ENCODE peak calls at places on chromosome 13, in five cellular contexts. M is mammary epithelial cell, D is right lobe of liver, N is mesenchymal stem cell, L is neuronal stem cell. Q is an unnamed sample.

GRCh38 chr13:36345438-36346221 is 564 bp downstream of the SPART start:
- DNase-seq in M (peak), D (peak), N (peak), L (peak), Q (peak)

GRCh38 chr13:39874331-39875055 is 219.0 kb downstream of the COG6 start:
- DNase-seq in M (no peak), D (no peak), N (no peak), L (no peak), Q (no peak)

GRCh38 chr13:24381539-24382265 is 72.3 kb downstream of the C1QTNF9 start:
- DNase-seq in M (no peak), D (no peak), N (no peak), L (no peak), Q (no peak)

GRCh38 chr13:31898383-31899071 is 133.0 kb upstream of the FRY start:
- DNase-seq in M (no peak), D (no peak), N (no peak), L (no peak), Q (no peak)

GRCh38 chr13:42814868-42815267 is 33.5 kb downstream of the FAM216B start:
- DNase-seq in M (peak), D (no peak), N (peak), L (no peak), Q (no peak)

GRCh38 chr13:75399168-75399878 is 82.6 kb downstream of the TBC1D4 start:
- DNase-seq in M (no peak), D (no peak), N (no peak), L (no peak), Q (no peak)

GRCh38 chr13:29428310-29428991 is 167.0 kb downstream of the SLC7A1 start:
- DNase-seq in M (peak), D (no peak), N (peak), L (peak), Q (no peak)

GRCh38 chr13:30463820-30464495 is 1.8 kb downstream of the HMGB1 start:
- DNase-seq in M (peak), D (peak), N (peak), L (no peak), Q (peak)

GRCh38 chr13:19632915-19633339 is 532 bp upstream of the MPHOSPH8 start:
- DNase-seq in M (no peak), D (no peak), N (no peak), L (no peak), Q (no peak)

GRCh38 chr13:40158218-40158617 is 502.8 kb downstream of the COG6 start:
- DNase-seq in M (peak), D (no peak), N (no peak), L (no peak), Q (no peak)

GRCh38 chr13:49683489-49683888 is 7.8 kb downstream of the EBPL start:
- DNase-seq in M (no peak), D (no peak), N (no peak), L (no peak), Q (no peak)

GRCh38 chr13:48575014-48575413 is 42.1 kb upstream of the RCBTB2 start:
- DNase-seq in M (no peak), D (no peak), N (no peak), L (no peak), Q (no peak)

GRCh38 chr13:35917942-35918645 is 213.1 kb downstream of the DCLK1 start:
- DNase-seq in M (no peak), D (no peak), N (no peak), L (no peak), Q (no peak)

GRCh38 chr13:114128624-114129522 is 3.5 kb downstream of the RASA3 start:
- DNase-seq in M (no peak), D (peak), N (peak), L (no peak), Q (no peak)

GRCh38 chr13:33004454-33004853 is 11.8 kb upstream of the KL start:
- DNase-seq in M (no peak), D (no peak), N (peak), L (no peak), Q (no peak)

GRCh38 chr13:74891610-74892009 is 590.4 kb downstream of the TBC1D4 start:
- DNase-seq in M (peak), D (no peak), N (peak), L (no peak), Q (no peak)

GRCh38 chr13:44573790-44574465 is 2.2 kb downstream of the TSC22D1 start:
- DNase-seq in M (peak), D (no peak), N (peak), L (no peak), Q (peak)

GRCh38 chr13:106522112-106522511 is 13.3 kb downstream of the EFNB2 start:
- DNase-seq in M (peak), D (no peak), N (no peak), L (no peak), Q (no peak)

GRCh38 chr13:75129331-75129730 is 352.6 kb downstream of the TBC1D4 start:
- DNase-seq in M (peak), D (no peak), N (no peak), L (no peak), Q (no peak)

GRCh38 chr13:47226516-47226915 is 329.7 kb upstream of the HTR2A start:
- DNase-seq in M (peak), D (no peak), N (peak), L (no peak), Q (no peak)

GRCh38 chr13:31282741-31283455 is 83.1 kb downstream of the B3GLCT start:
- DNase-seq in M (peak), D (no peak), N (peak), L (no peak), Q (no peak)

GRCh38 chr13:40586886-40587285 is 79.6 kb downstream of the FOXO1 start:
- DNase-seq in M (no peak), D (no peak), N (no peak), L (no peak), Q (no peak)

GRCh38 chr13:92807343-92807742 is 419.3 kb upstream of the GPC6 start:
- DNase-seq in M (no peak), D (no peak), N (no peak), L (no peak), Q (no peak)

GRCh38 chr13:51542358-51542972 is 41.8 kb upstream of the WDFY2 start:
- DNase-seq in M (no peak), D (no peak), N (peak), L (no peak), Q (no peak)

GRCh38 chr13:88063741-88064140 is 392.6 kb downstream of the SLITRK5 start:
- DNase-seq in M (no peak), D (no peak), N (no peak), L (no peak), Q (no peak)

GRCh38 chr13:101917833-101918755 is 465.6 kb downstream of the ITGBL1 start:
- DNase-seq in M (no peak), D (no peak), N (no peak), L (no peak), Q (no peak)

GRCh38 chr13:41678320-41678719 is 221.0 kb downstream of the RGCC start:
- DNase-seq in M (no peak), D (no peak), N (no peak), L (no peak), Q (no peak)

GRCh38 chr13:56900549-56901279 is 240.0 kb upstream of the PRR20A start:
- DNase-seq in M (no peak), D (no peak), N (no peak), L (no peak), Q (no peak)

GRCh38 chr13:20272104-20272503 is 40.0 kb upstream of the GJB6 start:
- DNase-seq in M (no peak), D (no peak), N (no peak), L (no peak), Q (no peak)

GRCh38 chr13:42361701-42362100 is 89.7 kb downstream of the AKAP11 start:
- DNase-seq in M (no peak), D (no peak), N (peak), L (no peak), Q (no peak)

GRCh38 chr13:46682015-46682414 is 114.9 kb downstream of the ESD start:
- DNase-seq in M (no peak), D (no peak), N (no peak), L (no peak), Q (no peak)

GRCh38 chr13:85896516-85897450 is 97.6 kb upstream of the SLITRK6 start:
- DNase-seq in M (peak), D (no peak), N (peak), L (no peak), Q (no peak)

GRCh38 chr13:106362637-106363036 is 172.8 kb downstream of the EFNB2 start:
- DNase-seq in M (peak), D (no peak), N (no peak), L (no peak), Q (no peak)

GRCh38 chr13:36190771-36191170 is 23.6 kb downstream of the SOHLH2 start:
- DNase-seq in M (no peak), D (no peak), N (no peak), L (no peak), Q (no peak)

GRCh38 chr13:80012281-80012680 is 328.6 kb downstream of the SPRY2 start:
- DNase-seq in M (no peak), D (no peak), N (no peak), L (no peak), Q (no peak)

GRCh38 chr13:85995788-85996418 is 196.7 kb upstream of the SLITRK6 start:
- DNase-seq in M (no peak), D (no peak), N (no peak), L (no peak), Q (no peak)

GRCh38 chr13:80259159-80259558 is 81.8 kb downstream of the SPRY2 start:
- DNase-seq in M (no peak), D (peak), N (no peak), L (no peak), Q (no peak)

GRCh38 chr13:110820311-110820710 is 94.6 kb downstream of the ANKRD10 start:
- DNase-seq in M (no peak), D (no peak), N (no peak), L (no peak), Q (no peak)

GRCh38 chr13:110817143-110817542 is 97.7 kb downstream of the ANKRD10 start:
- DNase-seq in M (no peak), D (no peak), N (peak), L (no peak), Q (no peak)

GRCh38 chr13:110816500-110816899 is 98.4 kb downstream of the ANKRD10 start:
- DNase-seq in M (no peak), D (no peak), N (no peak), L (no peak), Q (no peak)

GRCh38 chr13:110818747-110819146 is 96.1 kb downstream of the ANKRD10 start:
- DNase-seq in M (no peak), D (no peak), N (no peak), L (no peak), Q (no peak)

GRCh38 chr13:110819203-110820014 is 95.5 kb downstream of the ANKRD10 start:
- DNase-seq in M (peak), D (peak), N (peak), L (peak), Q (no peak)
- H3K4me3 ChIP-seq in M (no peak), D (no peak), N (no peak), L (no peak), Q (no peak)

GRCh38 chr13:73778242-73778864 is 355.9 kb downstream of the KLF12 start:
- DNase-seq in M (peak), D (no peak), N (no peak), L (no peak), Q (no peak)
- H3K27ac ChIP-seq in M (no peak), D (peak), N (no peak), L (no peak), Q (no peak)

GRCh38 chr13:76882431-76882830 is 3.8 kb downstream of the KCTD12 start:
- DNase-seq in M (no peak), D (no peak), N (peak), L (no peak), Q (no peak)
- H3K4me3 ChIP-seq in M (no peak), D (peak), N (no peak), L (no peak), Q (peak)

GRCh38 chr13:27273658-27274425 is 3.2 kb downstream of the RASL11A start:
- DNase-seq in M (no peak), D (no peak), N (no peak), L (no peak), Q (no peak)
- H3K27ac ChIP-seq in M (no peak), D (no peak), N (no peak), L (no peak), Q (peak)

GRCh38 chr13:21435710-21436151 is 23.4 kb downstream of the ZDHHC20 start:
- DNase-seq in M (peak), D (peak), N (peak), L (no peak), Q (no peak)
- H3K4me3 ChIP-seq in M (no peak), D (no peak), N (no peak), L (no peak), Q (no peak)

DNA sequence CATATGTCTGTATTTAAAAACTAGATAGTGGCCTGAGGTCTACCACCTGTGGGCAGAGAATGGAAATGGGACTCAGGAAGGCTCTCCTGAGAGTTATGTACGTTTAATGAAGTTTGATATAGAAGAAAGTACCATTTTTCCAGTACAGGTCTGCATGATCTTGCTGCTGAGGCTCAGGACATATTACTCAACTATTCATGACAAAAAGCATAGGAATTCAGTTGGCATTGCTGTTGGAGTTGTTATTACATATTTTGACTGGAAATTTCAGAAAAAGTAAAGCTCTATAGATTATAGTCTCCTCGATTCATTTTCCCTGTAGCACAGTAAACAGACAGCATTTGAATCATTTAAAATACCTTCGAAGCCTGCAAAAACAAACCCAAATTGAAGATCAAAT is 469.8 kb downstream of the DCT start:
- DNase-seq in M (peak), D (no peak), N (no peak), L (no peak), Q (no peak)
- H3K27ac ChIP-seq in M (no peak), D (no peak), N (no peak), L (no peak), Q (no peak)